ENCODE peak calls at places on chromosomes 6 and 20, in four cellular contexts. Q, X, G and J are unnamed samples.

GRCh38 chr6:34145161-34146020 is 496 bp downstream of the GRM4 start:
- DNase-seq in X (peak; percentile 51), G (peak; percentile 80), Q (no peak), J (peak; percentile 54)

GRCh38 chr6:133991096-133991593 is 38.1 kb downstream of the TBPL1 start:
- DNase-seq in X (no peak), G (no peak), Q (no peak), J (no peak)

GRCh38 chr6:166058064-166058739 is 109.4 kb downstream of the TBXT start:
- DNase-seq in G (no peak), X (no peak), Q (no peak), J (no peak)

GRCh38 chr6:111980168-111980567 is 73.7 kb upstream of the CCN6 start:
- DNase-seq in G (no peak), Q (no peak), X (no peak), J (no peak)

GRCh38 chr20:17638835-17639407 is 43.1 kb downstream of the RRBP1 start:
- DNase-seq in Q (no peak), X (no peak), G (no peak), J (no peak)

GRCh38 chr6:38146021-38146657 is 326.6 kb downstream of the ZFAND3 start:
- DNase-seq in G (no peak), Q (no peak), X (no peak), J (no peak)

GRCh38 chr6:24646771-24647170 is 780 bp upstream of the KIAA0319 start:
- DNase-seq in X (no peak), G (no peak), Q (no peak), J (no peak)

GRCh38 chr6:53250761-53251672 is 97.7 kb downstream of the ELOVL5 start:
- DNase-seq in Q (no peak), G (no peak), X (no peak), J (no peak)

GRCh38 chr6:121463087-121463486 is 27.6 kb downstream of the GJA1 start:
- DNase-seq in G (no peak), X (no peak), Q (no peak), J (no peak)

GRCh38 chr20:4053516-4053919 is 38.2 kb upstream of the RNF24 start:
- DNase-seq in X (no peak), G (no peak), Q (no peak), J (no peak)

GRCh38 chr20:47150403-47151152 is 205.9 kb downstream of the ZMYND8 start:
- DNase-seq in X (peak; percentile 83), G (peak; percentile 84), Q (peak; percentile 75), J (peak; percentile 80)

GRCh38 chr6:69105288-69105687 is 470.2 kb downstream of the ADGRB3 start:
- DNase-seq in G (no peak), X (no peak), Q (no peak), J (no peak)

GRCh38 chr20:16272961-16273360 is 300.3 kb downstream of the KIF16B start:
- DNase-seq in G (no peak), X (no peak), Q (no peak), J (no peak)

GRCh38 chr6:164396071-164397047 is 913.0 kb downstream of the C6orf118 start:
- DNase-seq in X (no peak), G (no peak), Q (no peak), J (peak; percentile 18)

GRCh38 chr20:62710886-62711702 is 2.5 kb downstream of the NTSR1 start:
- DNase-seq in Q (no peak), X (peak; percentile 85), G (no peak), J (peak; percentile 52)

GRCh38 chr6:137115653-137116052 is 57.8 kb downstream of the IL22RA2 start:
- DNase-seq in Q (no peak), G (no peak), X (no peak), J (peak; percentile 9)

GRCh38 chr6:137116807-137117206 is 56.6 kb downstream of the IL22RA2 start:
- DNase-seq in Q (no peak), X (no peak), G (no peak), J (no peak)

GRCh38 chr6:137111296-137112066 is 62.0 kb downstream of the IL22RA2 start:
- DNase-seq in X (no peak), G (no peak), Q (no peak), J (no peak)

GRCh38 chr6:137107767-137108105 is 63.0 kb upstream of the IL20RA start:
- DNase-seq in G (no peak), X (no peak), Q (no peak), J (no peak)

DNA sequence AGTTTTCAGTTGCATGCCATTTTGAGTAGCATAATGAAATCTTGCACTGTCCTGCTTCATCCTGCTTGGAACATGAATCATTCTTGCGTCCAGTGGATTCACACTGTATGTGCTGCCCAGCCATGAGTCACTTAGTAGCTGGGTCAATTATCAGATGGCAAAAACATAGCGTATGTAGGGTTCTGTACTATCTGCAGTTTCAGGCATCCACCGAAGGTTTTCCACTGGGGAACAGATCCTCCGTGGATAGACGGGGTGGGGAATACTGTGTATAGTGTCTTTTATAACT is 61.4 kb downstream of the IL22RA2 start:
- DNase-seq in G (no peak), X (no peak), Q (no peak), J (no peak)
- TF ChIP-seq JUND in G (no peak), X (peak; percentile 48), Q (no peak), J (no peak)

GRCh38 chr6:145844933-145845531 is 30.4 kb upstream of the FBXO30 start:
- DNase-seq in G (no peak), X (no peak), Q (no peak), J (no peak)

GRCh38 chr6:145845557-145845956 is 31.0 kb upstream of the FBXO30 start:
- DNase-seq in X (no peak), Q (no peak), G (no peak), J (no peak)

GRCh38 chr6:145841668-145842067 is 27.1 kb upstream of the FBXO30 start:
- DNase-seq in Q (no peak), G (no peak), X (no peak), J (no peak)

GRCh38 chr6:145839653-145840052 is 25.1 kb upstream of the FBXO30 start:
- DNase-seq in G (no peak), Q (no peak), X (no peak), J (no peak)

DNA sequence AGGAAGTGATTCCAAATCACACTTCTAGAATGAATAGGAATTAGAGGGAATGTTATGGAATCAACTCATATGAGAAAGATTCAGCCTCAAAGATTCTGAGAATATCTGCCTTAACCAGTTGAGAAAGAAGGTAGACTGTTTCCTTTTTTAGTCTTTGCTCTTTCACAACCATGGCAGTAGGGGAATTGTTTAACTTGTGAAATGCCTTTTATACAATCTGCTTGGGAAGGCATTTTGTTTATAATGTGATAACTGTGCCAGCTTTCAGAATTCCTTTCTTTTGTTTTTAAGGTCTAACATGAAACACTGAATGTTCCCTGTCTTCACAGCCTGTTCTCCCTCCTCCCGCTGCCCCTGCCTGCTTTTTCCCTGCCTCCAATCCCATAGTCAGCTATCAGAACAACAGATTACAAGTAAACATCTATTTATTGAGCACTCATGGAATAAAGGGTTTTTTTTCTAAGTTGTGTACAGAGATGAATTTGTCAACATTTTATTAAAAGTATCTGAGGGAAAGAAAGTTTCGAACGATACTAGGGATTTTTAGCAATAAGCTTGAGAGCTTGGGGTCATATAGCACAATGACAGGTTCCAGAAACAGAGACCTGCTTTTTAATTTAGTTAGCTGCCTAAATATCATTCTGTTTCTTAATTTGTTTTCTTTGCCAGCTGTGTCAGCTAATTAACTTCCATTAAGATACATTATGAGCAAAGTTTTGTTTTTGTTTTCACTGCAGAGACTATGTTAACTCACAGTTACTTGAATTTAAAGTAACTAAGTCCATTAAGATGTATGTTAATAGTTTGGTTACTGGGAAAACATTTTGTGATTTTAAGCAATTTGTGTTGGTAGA is 28.3 kb upstream of the FBXO30 start:
- DNase-seq in Q (no peak), G (no peak), X (no peak), J (no peak)
- TF ChIP-seq JUND in Q (no peak), G (no peak), X (no peak), J (no peak)

GRCh38 chr6:27352850-27353249 is 35.7 kb upstream of the ZNF391 start:
- DNase-seq in X (no peak), Q (no peak), G (no peak), J (no peak)
- TF ChIP-seq JUND in X (no peak), Q (no peak), G (no peak), J (no peak)

GRCh38 chr6:147201885-147202515 is 2.2 kb upstream of the STXBP5 start:
- DNase-seq in Q (no peak), G (no peak), X (peak; percentile 70), J (no peak)
- TF ChIP-seq JUND in Q (no peak), G (no peak), X (no peak), J (no peak)

DNA sequence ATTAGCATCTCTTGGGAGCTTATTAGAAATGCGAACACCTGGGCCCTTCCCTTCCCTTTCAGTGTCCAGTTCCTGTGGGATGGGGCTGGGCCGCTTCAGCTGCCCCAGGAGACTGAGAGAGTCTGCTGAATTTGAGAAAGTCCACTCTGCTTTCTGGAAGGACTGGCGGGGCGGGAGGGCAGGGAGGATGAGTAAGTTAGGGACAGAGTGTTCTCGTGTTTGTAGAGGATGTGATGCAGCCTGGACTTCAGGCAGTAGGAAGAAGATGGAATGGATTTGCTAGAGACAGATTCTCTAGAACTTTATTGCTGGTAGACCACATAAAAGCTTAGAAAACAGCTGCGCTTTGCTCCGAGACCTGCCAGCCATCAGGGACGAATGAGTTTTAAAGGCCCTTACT is 1.1 kb upstream of the TULP4 start:
- DNase-seq in Q (no peak), G (no peak), X (no peak), J (no peak)
- TF ChIP-seq JUND in Q (no peak), G (no peak), X (no peak), J (no peak)

DNA sequence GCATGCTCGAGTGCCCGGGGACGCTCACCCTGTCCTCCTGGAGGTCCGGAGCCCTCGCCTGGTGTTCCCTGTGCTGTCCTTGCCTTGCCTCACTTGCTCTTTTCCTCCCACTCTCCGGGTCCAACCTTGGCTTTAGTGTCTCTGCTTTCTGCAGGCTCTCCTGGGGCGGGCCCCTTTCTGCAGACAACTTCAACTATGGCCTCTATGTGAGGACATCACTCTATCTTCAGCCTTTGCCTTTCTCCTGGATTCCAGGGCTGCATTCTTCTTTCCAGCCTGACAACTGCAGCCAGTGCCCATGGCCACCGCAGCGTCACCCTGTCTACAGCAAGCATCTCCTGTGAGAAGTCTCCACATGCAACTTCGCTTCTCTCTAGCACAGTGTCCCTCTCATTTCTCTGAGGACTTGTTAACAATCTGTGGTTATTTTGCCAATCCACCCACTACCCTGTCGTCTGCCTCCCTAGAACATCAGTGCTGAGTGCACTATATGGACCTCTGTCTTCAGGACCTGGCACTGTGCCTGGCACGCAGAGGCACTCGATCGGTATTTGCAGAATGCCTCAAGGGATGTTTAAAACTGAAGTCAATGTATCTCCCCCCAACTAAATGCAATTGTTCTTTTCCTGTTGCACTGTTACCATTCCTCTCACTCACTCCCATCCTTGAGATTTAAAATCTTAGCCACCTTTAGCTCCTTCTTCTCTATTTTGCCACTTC is 35.9 kb downstream of the FOXC1 start:
- DNase-seq in G (no peak), Q (no peak), X (no peak), J (no peak)
- TF ChIP-seq JUND in G (no peak), Q (no peak), X (no peak), J (no peak)